ENCODE peak calls at places on chromosomes 6 and 20, in six cellular contexts. T is tibial artery, E is NCI-H226, C is nephron progenitor cell, J is brain microvascular endothelial cell, N is SK-N-MC. L is an unnamed sample.

GRCh38 chr20:23136893-23137745 is 51.0 kb upstream of the CD93 start:
- DNase-seq in T (peak; percentile 59), E (no peak), C (no peak), J (no peak), N (no peak), L (no peak)

GRCh38 chr6:105474234-105474633 is 71.4 kb upstream of the PREP start:
- DNase-seq in T (no peak), E (no peak), C (no peak), J (no peak), N (no peak), L (no peak)

GRCh38 chr20:62461157-62461556 is 14.6 kb downstream of the GATA5 start:
- DNase-seq in T (no peak), E (no peak), C (no peak), J (no peak), N (no peak), L (no peak)

GRCh38 chr6:90383212-90383611 is 86.6 kb upstream of the BACH2 start:
- DNase-seq in T (no peak), E (no peak), C (no peak), J (no peak), N (no peak), L (no peak)

GRCh38 chr6:30542404-30542725 is 13.9 kb downstream of the GNL1 start:
- DNase-seq in T (no peak), E (no peak), C (no peak), J (no peak), N (no peak), L (no peak)

GRCh38 chr6:100176321-100176950 is 182.4 kb upstream of the MCHR2 start:
- DNase-seq in T (no peak), E (peak; percentile 32), C (no peak), J (peak; percentile 55), N (peak; percentile 53), L (peak; percentile 73)

GRCh38 chr6:18585032-18585573 is 198.0 kb downstream of the RNF144B start:
- DNase-seq in T (no peak), E (peak; percentile 2), C (no peak), J (peak; percentile 89), N (no peak), L (peak; percentile 69)

GRCh38 chr20:44054849-44055248 is 132.1 kb downstream of the JPH2 start:
- DNase-seq in T (no peak), E (no peak), C (no peak), J (no peak), N (no peak), L (no peak)

GRCh38 chr6:15921243-15921642 is 207.6 kb upstream of the MYLIP start:
- DNase-seq in T (no peak), E (no peak), C (no peak), J (no peak), N (no peak), L (no peak)